ENCODE peak calls at places on chromosomes 13 and 19, in five cellular contexts. X, Q, H, A and L are unnamed samples.
A peak's percentile ranks its signal among the peaks of the same experiment; 100 is the strongest.

GRCh38 chr13:33132644-33133440 is 116.6 kb downstream of the KL start:
- DNase-seq in X (no peak), Q (no peak), H (no peak), A (peak; percentile 69), L (no peak)

GRCh38 chr13:101876951-101877350 is 424.5 kb downstream of the ITGBL1 start:
- DNase-seq in X (no peak), Q (no peak), H (no peak), A (no peak), L (no peak)

GRCh38 chr13:75368167-75368566 is 113.8 kb downstream of the TBC1D4 start:
- DNase-seq in X (peak; percentile 38), Q (no peak), H (no peak), A (peak; percentile 93), L (no peak)

GRCh38 chr19:5628470-5628869 is 5.6 kb downstream of the SAFB start:
- DNase-seq in X (no peak), Q (no peak), H (no peak), A (no peak), L (no peak)

GRCh38 chr13:113629814-113630213 is 28.2 kb downstream of the ATP4B start:
- DNase-seq in X (no peak), Q (no peak), H (no peak), A (no peak), L (no peak)

GRCh38 chr13:34926513-34926912 is 15.6 kb upstream of the NBEA start:
- DNase-seq in X (no peak), Q (no peak), H (peak; percentile 67), A (peak; percentile 55), L (peak; percentile 20)

GRCh38 chr19:55519461-55520311 is 17.2 kb downstream of the SBK2 start:
- DNase-seq in X (no peak), Q (no peak), H (no peak), A (no peak), L (no peak)

GRCh38 chr13:47672982-47673670 is 327.9 kb downstream of the SUCLA2 start:
- DNase-seq in X (no peak), Q (no peak), H (no peak), A (no peak), L (no peak)

GRCh38 chr13:99663185-99663825 is 162.0 kb downstream of the TM9SF2 start:
- DNase-seq in X (no peak), Q (no peak), H (no peak), A (no peak), L (no peak)

GRCh38 chr13:21058361-21058760 is 3.0 kb downstream of the LATS2 start:
- DNase-seq in X (no peak), Q (no peak), H (peak; percentile 52), A (peak; percentile 69), L (no peak)

GRCh38 chr13:24854311-24854710 is 90.3 kb downstream of the RNF17 start:
- DNase-seq in X (no peak), Q (no peak), H (no peak), A (no peak), L (no peak)

GRCh38 chr13:28531195-28531955 is 36.4 kb upstream of the FLT1 start:
- DNase-seq in X (no peak), Q (peak; percentile 27), H (peak; percentile 89), A (peak; percentile 85), L (no peak)

GRCh38 chr13:43444085-43444484 is 342.7 kb downstream of the ENOX1 start:
- DNase-seq in X (no peak), Q (no peak), H (no peak), A (no peak), L (no peak)

GRCh38 chr19:39199025-39199424 is 2.3 kb downstream of the NCCRP1 start:
- DNase-seq in X (no peak), Q (no peak), H (no peak), A (peak; percentile 18), L (no peak)

GRCh38 chr19:8610041-8610927 is at the start of gene ADAMTS10:
- DNase-seq in X (no peak), Q (no peak), H (peak; percentile 76), A (no peak), L (no peak)

GRCh38 chr19:47363758-47364529 is 14.8 kb downstream of the DHX34 start:
- DNase-seq in X (no peak), Q (no peak), H (peak; percentile 58), A (peak; percentile 85), L (no peak)

GRCh38 chr13:60759499-60759898 is 362.5 kb downstream of the TDRD3 start:
- DNase-seq in X (no peak), Q (no peak), H (peak; percentile 35), A (peak; percentile 96), L (no peak)

GRCh38 chr19:1027020-1027952 is 878 bp downstream of the CNN2 start:
- DNase-seq in X (no peak), Q (no peak), H (no peak), A (peak; percentile 24), L (no peak)

GRCh38 chr19:33248954-33249613 is 23.4 kb upstream of the SLC7A10 start:
- DNase-seq in X (no peak), Q (no peak), H (no peak), A (no peak), L (no peak)

GRCh38 chr19:17777840-17778620 is 16.9 kb upstream of the B3GNT3 start:
- DNase-seq in X (peak; percentile 90), Q (peak; percentile 87), H (peak; percentile 97), A (peak; percentile 44), L (no peak)

GRCh38 chr19:35846038-35846668 is 6.2 kb downstream of the NPHS1 start:
- DNase-seq in X (no peak), Q (no peak), H (peak; percentile 87), A (no peak), L (no peak)

GRCh38 chr19:42191855-42192254 is 25.6 kb downstream of the DEDD2 start:
- DNase-seq in X (peak; percentile 80), Q (no peak), H (no peak), A (no peak), L (no peak)

GRCh38 chr19:13073263-13073662 is 29.4 kb downstream of the LYL1 start:
- DNase-seq in X (no peak), Q (no peak), H (no peak), A (no peak), L (no peak)

DNA sequence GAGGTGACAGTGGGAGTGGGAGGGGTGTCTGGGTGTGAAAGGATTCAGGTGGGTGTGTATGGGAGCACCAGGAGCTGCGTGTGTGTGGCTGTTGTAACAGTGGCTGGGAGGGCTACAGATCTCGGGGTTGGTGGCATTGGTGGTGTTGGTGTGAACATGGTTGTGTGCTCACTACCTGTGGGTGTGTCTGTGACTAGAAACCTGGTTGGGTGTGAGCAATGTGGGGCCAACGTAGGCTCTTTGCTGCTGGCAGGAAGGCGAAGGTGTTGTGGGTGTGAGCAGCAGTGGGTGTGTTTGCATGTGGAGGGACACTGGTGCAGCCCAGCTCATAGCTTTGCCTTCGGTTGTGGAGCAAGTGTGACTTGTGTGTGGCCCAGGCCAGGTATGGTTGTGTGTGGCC is 3.7 kb upstream of the NR2C2AP start:
- DNase-seq in X (no peak), Q (no peak), H (no peak), A (no peak), L (no peak)
- TF ChIP-seq EZH2 in X (no peak), Q (no peak), H (no peak), A (no peak), L (no peak)

GRCh38 chr13:110879482-110879881 is 35.4 kb downstream of the ANKRD10 start:
- DNase-seq in X (no peak), Q (no peak), H (no peak), A (no peak), L (no peak)
- TF ChIP-seq POLR2AphosphoS5 in X (no peak), Q (no peak), H (no peak), A (no peak), L (no peak)

DNA sequence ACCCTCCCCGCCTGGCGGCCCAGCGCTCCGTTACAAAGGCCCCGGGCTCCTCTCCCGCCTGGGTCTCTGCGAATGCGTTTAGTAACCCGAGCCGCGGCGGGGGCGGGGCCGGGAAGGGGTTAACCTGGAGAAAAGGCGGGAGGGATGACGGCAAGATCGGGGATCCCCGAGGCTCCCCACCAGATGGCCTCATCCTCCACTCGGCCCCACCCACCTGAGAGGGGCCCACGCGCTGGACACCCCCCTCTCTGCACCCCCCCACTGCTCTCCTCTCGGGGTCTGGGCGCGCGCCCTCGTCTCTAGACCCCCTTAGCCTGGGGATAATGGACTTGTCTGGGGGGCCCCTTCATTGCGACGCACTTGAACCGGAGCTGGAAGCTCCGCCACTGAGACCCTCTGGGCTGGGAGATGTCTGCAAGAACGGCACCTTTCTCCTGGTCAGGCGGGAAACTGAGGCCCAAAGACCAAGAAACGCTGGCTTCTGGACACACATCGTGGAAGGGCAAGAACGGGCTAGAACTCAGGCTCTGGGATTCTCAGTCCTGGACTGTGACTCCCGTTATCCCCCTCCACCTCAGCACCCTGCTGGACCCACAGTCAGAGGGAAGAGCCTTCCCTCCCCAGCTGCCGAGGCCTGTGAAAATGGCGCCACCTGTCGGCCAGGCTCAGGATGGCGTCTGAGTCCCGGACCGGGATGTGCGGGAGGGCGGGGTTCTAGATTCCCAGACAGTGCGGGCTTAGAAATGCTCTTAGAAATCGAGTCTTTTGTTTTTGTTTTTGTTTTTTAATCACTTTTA is 2.9 kb upstream of the LTBP4 start:
- DNase-seq in X (peak; percentile 86), Q (no peak), H (peak; percentile 97), A (peak; percentile 87), L (no peak)
- TF ChIP-seq EZH2 in X (no peak), Q (no peak), H (no peak), A (no peak), L (no peak)

GRCh38 chr19:45999653-46000121 is 4.4 kb downstream of the CCDC61 start:
- DNase-seq in X (no peak), Q (no peak), H (peak; percentile 87), A (no peak), L (no peak)
- TF ChIP-seq POLR2AphosphoS5 in X (no peak), Q (no peak), H (peak; percentile 39), A (no peak), L (no peak)